ENCODE peak calls at places on chromosomes 12 and 14, in eight cellular contexts. H is A549, A is GM12878, B is MM.1S, Q is tibial artery, X is breast epithelium, D is spleen, G is fibroblast of lung. N is an unnamed sample.

GRCh38 chr12:93019911-93020224 is 90.8 kb upstream of the EEA1 start:
- DNase-seq in H (no peak), A (no peak), B (no peak), Q (no peak), X (no peak), D (no peak), G (no peak), N (no peak)

GRCh38 chr12:4069046-4070010 is 196.1 kb upstream of the PARP11 start:
- DNase-seq in H (no peak), A (no peak), B (peak; percentile 97), Q (no peak), X (no peak), D (no peak), G (no peak), N (no peak)

GRCh38 chr14:50758945-50759344 is 72.0 kb downstream of the NIN start:
- DNase-seq in H (no peak), A (no peak), B (no peak), Q (no peak), X (no peak), D (no peak), G (no peak), N (no peak)

GRCh38 chr14:51862171-51862838 is 1.9 kb downstream of the GNG2 start:
- DNase-seq in H (no peak), A (no peak), B (peak; percentile 13), Q (no peak), X (no peak), D (no peak), G (peak; percentile 17), N (no peak)

GRCh38 chr12:132422057-132423043 is 67.6 kb upstream of the FBRSL1 start:
- DNase-seq in H (no peak), A (no peak), B (no peak), Q (no peak), X (no peak), D (no peak), G (no peak), N (no peak)

GRCh38 chr12:87368259-87368658 is 660.9 kb downstream of the C12orf50 start:
- DNase-seq in H (no peak), A (no peak), B (no peak), Q (no peak), X (no peak), D (no peak), G (no peak), N (no peak)

GRCh38 chr14:98974113-98974512 is 297.9 kb downstream of the BCL11B start:
- DNase-seq in H (no peak), A (no peak), B (no peak), Q (no peak), X (no peak), D (no peak), G (no peak), N (no peak)

GRCh38 chr14:37585101-37585479 is 10.0 kb downstream of the FOXA1 start:
- DNase-seq in H (no peak), A (no peak), B (no peak), Q (no peak), X (peak; percentile 76), D (no peak), G (no peak), N (no peak)

GRCh38 chr12:113298861-113299545 is 35.9 kb downstream of the SLC8B1 start:
- DNase-seq in H (no peak), A (no peak), B (no peak), Q (peak; percentile 92), X (no peak), D (no peak), G (peak; percentile 25), N (peak; percentile 85)

GRCh38 chr12:52523825-52524224 is 3.6 kb upstream of the KRT5 start:
- DNase-seq in H (no peak), A (no peak), B (no peak), Q (no peak), X (no peak), D (no peak), G (no peak), N (no peak)

GRCh38 chr12:19970826-19971225 is 397.5 kb upstream of the PDE3A start:
- DNase-seq in H (no peak), A (no peak), B (no peak), Q (no peak), X (no peak), D (no peak), G (peak; percentile 58), N (no peak)

GRCh38 chr14:46820291-46820690 is 168.7 kb upstream of the RPL10L start:
- DNase-seq in H (no peak), A (no peak), B (no peak), Q (no peak), X (no peak), D (peak; percentile 61), G (no peak), N (no peak)

GRCh38 chr12:16579041-16579440 is 26.9 kb downstream of the LMO3 start:
- DNase-seq in H (no peak), A (no peak), B (no peak), Q (no peak), X (no peak), D (no peak), G (no peak), N (no peak)

GRCh38 chr14:54585214-54585613 is 18.3 kb downstream of the SAMD4A start:
- DNase-seq in H (no peak), A (no peak), B (no peak), Q (no peak), X (no peak), D (no peak), G (no peak), N (no peak)

GRCh38 chr14:54579606-54580005 is 12.7 kb downstream of the SAMD4A start:
- DNase-seq in H (peak; percentile 68), A (no peak), B (no peak), Q (no peak), X (no peak), D (no peak), G (peak; percentile 75), N (no peak)

GRCh38 chr14:54580933-54581332 is 14.0 kb downstream of the SAMD4A start:
- DNase-seq in H (no peak), A (no peak), B (no peak), Q (no peak), X (no peak), D (no peak), G (no peak), N (no peak)

GRCh38 chr14:54582334-54582733 is 15.4 kb downstream of the SAMD4A start:
- DNase-seq in H (no peak), A (no peak), B (no peak), Q (no peak), X (no peak), D (no peak), G (no peak), N (no peak)

DNA sequence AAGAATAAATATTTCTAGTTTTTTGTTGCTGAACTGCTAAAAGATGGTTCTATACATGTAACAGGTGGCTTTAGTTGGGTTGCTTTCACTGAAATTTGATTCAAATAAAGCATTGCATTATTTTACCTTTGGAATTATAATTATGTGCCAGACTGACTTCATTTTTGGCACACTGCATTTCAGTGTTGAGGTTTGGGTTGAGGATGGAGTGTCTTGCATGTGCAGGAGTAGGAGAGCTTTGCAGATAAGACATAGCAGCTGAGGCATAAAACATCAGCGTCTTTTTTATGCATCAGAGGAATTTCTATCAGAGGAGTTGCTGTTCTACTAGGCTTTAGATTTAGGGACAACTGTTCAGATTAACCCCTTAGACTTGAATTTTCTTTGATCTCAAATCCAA is 17.2 kb downstream of the SAMD4A start:
- DNase-seq in H (no peak), A (no peak), B (no peak), Q (no peak), X (no peak), D (no peak), G (peak; percentile 66), N (no peak)
- H3K4me3 ChIP-seq in H (no peak overlapping the region), A (no peak overlapping the region), B (no peak overlapping the region), Q (no peak overlapping the region), X (no peak overlapping the region), D (no peak overlapping the region), G (no peak overlapping the region), N (no peak overlapping the region)

DNA sequence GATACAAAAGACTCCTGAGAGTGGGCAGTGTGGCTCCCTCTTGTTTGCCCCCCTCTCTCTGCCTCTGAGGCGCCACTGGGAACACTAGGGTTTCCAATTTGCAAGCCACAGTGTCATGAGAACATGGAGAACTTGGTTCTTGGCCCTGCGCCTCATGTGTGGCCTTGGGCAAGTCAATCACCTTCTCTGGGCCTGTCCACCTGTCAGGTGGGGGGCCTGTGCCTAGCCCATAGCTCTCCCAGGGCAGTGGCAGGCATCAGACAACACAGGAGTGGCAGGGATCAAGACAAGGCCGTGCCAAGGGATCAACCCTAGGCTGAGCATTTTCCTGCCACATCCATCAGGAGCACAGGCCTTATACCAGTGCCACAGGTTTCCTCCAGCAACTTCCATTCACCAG is 185.3 kb downstream of the CALM1 start:
- DNase-seq in H (no peak), A (no peak), B (no peak), Q (no peak), X (no peak), D (no peak), G (no peak), N (no peak)
- H3K4me1 ChIP-seq in H (no peaks in the 10 kb centered on the region), A (no peaks in the 10 kb centered on the region), B (no peaks in the 10 kb centered on the region), Q (no peaks in the 10 kb centered on the region), X (no peaks in the 10 kb centered on the region), D (peaks cover 17% of the 10 kb centered on the region), G (no peaks in the 10 kb centered on the region), N (peaks cover 55% of the 10 kb centered on the region)

GRCh38 chr14:101774814-101775213 is 13.3 kb downstream of the PPP2R5C start:
- DNase-seq in H (no peak), A (no peak), B (peak; percentile 23), Q (no peak), X (no peak), D (no peak), G (no peak), N (no peak)

GRCh38 chr14:101773378-101773777 is 11.9 kb downstream of the PPP2R5C start:
- DNase-seq in H (no peak), A (no peak), B (no peak), Q (no peak), X (no peak), D (no peak), G (no peak), N (no peak)

GRCh38 chr14:101776315-101776714 is 14.8 kb downstream of the PPP2R5C start:
- DNase-seq in H (no peak), A (no peak), B (peak; percentile 15), Q (no peak), X (no peak), D (no peak), G (no peak), N (no peak)

GRCh38 chr14:101774006-101774755 is 12.7 kb downstream of the PPP2R5C start:
- DNase-seq in H (no peak), A (no peak), B (peak; percentile 12), Q (no peak), X (no peak), D (no peak), G (no peak), N (no peak)

GRCh38 chr14:101775756-101776292 is 14.3 kb downstream of the PPP2R5C start:
- DNase-seq in H (no peak), A (no peak), B (no peak), Q (no peak), X (no peak), D (no peak), G (no peak), N (no peak)
- TF ChIP-seq CTCF in H (no peak), A (no peak), B (no peak), Q (no peak), X (no peak), D (no peak), G (no peak), N (no peak)

DNA sequence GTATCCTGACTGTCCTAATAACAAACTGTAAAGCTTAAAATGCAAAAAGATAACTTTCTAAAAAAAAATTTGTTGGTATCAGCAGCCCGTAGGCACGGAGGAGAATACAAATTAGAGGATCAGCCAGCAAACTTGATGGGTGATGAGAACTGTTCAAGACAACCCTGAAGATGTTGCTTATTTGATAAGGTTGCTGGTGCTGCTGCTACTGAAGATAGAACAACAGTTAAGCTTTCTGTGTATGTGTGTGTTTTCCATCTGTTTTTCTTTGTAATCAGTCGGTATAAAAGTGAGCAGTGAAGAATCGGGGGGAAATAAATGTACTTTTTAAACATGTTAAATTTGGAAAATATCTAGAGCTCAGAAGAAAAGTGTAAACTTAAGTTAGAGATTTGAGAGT is 67.4 kb upstream of the POC1B start:
- DNase-seq in H (no peak), A (no peak), B (no peak), Q (no peak), X (no peak), D (no peak), G (no peak), N (no peak)
- H3K4me3 ChIP-seq in H (no peak overlapping the region), A (no peak overlapping the region), B (no peak overlapping the region), Q (no peak overlapping the region), X (no peak overlapping the region), D (no peak overlapping the region), G (no peak overlapping the region), N (no peak overlapping the region)